ENCODE peak calls at places on chromosomes 6 and 20, in eight cellular contexts. Z, V, T, B, G, A, R and J are unnamed samples. For H3K9me3, the result is how much of the 10 kb centered on the place peaks cover.

GRCh38 chr20:4919047-4919704 is 82.1 kb downstream of the SLC23A2 start:
- DNase-seq in Z (no peak), V (peak), T (no peak), B (no peak), G (no peak), A (no peak), R (no peak), J (no peak)

GRCh38 chr6:129620234-129620610 is 89.8 kb downstream of the ARHGAP18 start:
- DNase-seq in Z (no peak), V (no peak), T (peak), B (no peak), G (no peak), A (no peak), R (no peak), J (no peak)

GRCh38 chr20:56391596-56392281 is at the start of gene AURKA:
- DNase-seq in Z (no peak), V (no peak), T (no peak), B (no peak), G (no peak), A (no peak), R (peak), J (peak)

GRCh38 chr20:35302421-35303335 is 10.5 kb upstream of the FAM83C start:
- DNase-seq in Z (no peak), V (no peak), T (peak), B (no peak), G (no peak), A (no peak), R (no peak), J (peak)

GRCh38 chr6:170086639-170087420 is 204.0 kb downstream of the DLL1 start:
- DNase-seq in Z (peak), V (peak), T (no peak), B (no peak), G (no peak), A (peak), R (peak), J (no peak)

GRCh38 chr6:156131221-156131903 is 645.8 kb upstream of the ARID1B start:
- DNase-seq in Z (peak), V (no peak), T (no peak), B (no peak), G (no peak), A (no peak), R (no peak), J (no peak)

GRCh38 chr6:1987640-1988039 is 257.8 kb downstream of the GMDS start:
- DNase-seq in Z (no peak), V (no peak), T (peak), B (no peak), G (peak), A (no peak), R (no peak), J (peak)

GRCh38 chr20:24665741-24666191 is 196.3 kb downstream of the SYNDIG1 start:
- DNase-seq in Z (peak), V (peak), T (no peak), B (no peak), G (no peak), A (no peak), R (no peak), J (no peak)

GRCh38 chr6:31510007-31510406 is 12.1 kb downstream of the MICB start:
- DNase-seq in Z (no peak), V (no peak), T (no peak), B (no peak), G (no peak), A (no peak), R (no peak), J (peak)

GRCh38 chr6:136784910-136785746 is 7.1 kb downstream of the MAP3K5 start:
- DNase-seq in Z (peak), V (peak), T (no peak), B (peak), G (no peak), A (peak), R (peak), J (no peak)

GRCh38 chr6:136784271-136784664 is 8.0 kb downstream of the MAP3K5 start:
- DNase-seq in Z (no peak), V (no peak), T (no peak), B (no peak), G (no peak), A (no peak), R (no peak), J (no peak)

GRCh38 chr6:136782021-136782770 is 10.1 kb downstream of the MAP3K5 start:
- DNase-seq in Z (no peak), V (no peak), T (peak), B (no peak), G (peak), A (no peak), R (no peak), J (no peak)

GRCh38 chr6:136783021-136783420 is 9.3 kb downstream of the MAP3K5 start:
- DNase-seq in Z (no peak), V (no peak), T (no peak), B (no peak), G (no peak), A (no peak), R (no peak), J (no peak)

DNA sequence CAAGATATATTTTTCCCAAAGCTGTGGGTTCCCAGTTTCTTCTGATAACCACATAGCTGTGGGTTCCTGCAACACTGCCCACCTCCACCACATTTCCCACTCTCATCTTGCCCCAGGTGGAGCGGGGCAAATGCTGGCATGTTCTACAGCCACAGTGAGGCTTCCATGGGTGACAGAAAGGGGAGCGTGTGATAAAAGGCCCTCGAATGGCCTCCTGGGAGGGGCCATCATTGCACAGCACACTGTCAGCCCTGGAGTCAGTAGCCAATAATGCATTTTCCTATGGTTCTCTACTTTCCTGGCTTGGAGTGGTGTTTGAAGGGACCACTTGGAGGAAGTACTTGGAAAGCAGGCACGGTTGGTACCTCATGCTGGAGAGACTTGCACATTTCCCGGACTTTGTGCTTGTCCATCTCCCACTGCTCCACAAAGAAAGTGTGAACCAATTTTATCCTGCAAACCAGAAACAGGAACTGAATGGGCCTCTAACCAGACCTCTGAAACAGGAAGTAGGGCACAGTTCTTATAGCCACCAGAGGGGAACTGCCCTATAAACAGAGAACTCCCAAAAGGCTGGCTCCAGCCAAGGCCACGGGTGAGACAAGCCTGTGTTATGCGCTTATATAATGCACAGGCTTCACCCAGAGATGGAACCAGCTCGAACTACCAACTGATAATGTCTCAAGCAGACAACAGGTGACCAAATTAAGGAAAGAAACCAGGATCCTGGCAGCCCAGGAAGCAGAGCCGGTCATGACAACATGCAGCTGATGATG is 8.6 kb downstream of the MAP3K5 start:
- DNase-seq in Z (peak), V (no peak), T (no peak), B (peak), G (no peak), A (no peak), R (no peak), J (no peak)
- H3K4me3 ChIP-seq in Z (peak), V (no peak), T (no peak), B (no peak), G (no peak), A (no peak), R (peak), J (no peak)

GRCh38 chr6:30287139-30287538 is 39.6 kb upstream of the TRIM39 start:
- DNase-seq in Z (no peak), V (no peak), T (no peak), B (no peak), G (no peak), A (no peak), R (no peak), J (no peak)
- H3K9me3 ChIP-seq in Z (half or more), V (under half), T (half or more), B (under half), G (under half), A (under half), R (under half), J (under half)

GRCh38 chr6:37459981-37460800 is 27.2 kb downstream of the CMTR1 start:
- DNase-seq in Z (no peak), V (no peak), T (peak), B (no peak), G (no peak), A (no peak), R (no peak), J (no peak)

GRCh38 chr6:37456816-37457560 is 24.0 kb downstream of the CMTR1 start:
- DNase-seq in Z (no peak), V (no peak), T (peak), B (no peak), G (peak), A (peak), R (no peak), J (peak)

GRCh38 chr6:37454420-37455125 is 21.6 kb downstream of the CMTR1 start:
- DNase-seq in Z (no peak), V (no peak), T (peak), B (no peak), G (no peak), A (no peak), R (no peak), J (peak)

GRCh38 chr6:37452522-37452921 is 19.5 kb downstream of the CMTR1 start:
- DNase-seq in Z (no peak), V (no peak), T (no peak), B (no peak), G (no peak), A (no peak), R (no peak), J (no peak)

DNA sequence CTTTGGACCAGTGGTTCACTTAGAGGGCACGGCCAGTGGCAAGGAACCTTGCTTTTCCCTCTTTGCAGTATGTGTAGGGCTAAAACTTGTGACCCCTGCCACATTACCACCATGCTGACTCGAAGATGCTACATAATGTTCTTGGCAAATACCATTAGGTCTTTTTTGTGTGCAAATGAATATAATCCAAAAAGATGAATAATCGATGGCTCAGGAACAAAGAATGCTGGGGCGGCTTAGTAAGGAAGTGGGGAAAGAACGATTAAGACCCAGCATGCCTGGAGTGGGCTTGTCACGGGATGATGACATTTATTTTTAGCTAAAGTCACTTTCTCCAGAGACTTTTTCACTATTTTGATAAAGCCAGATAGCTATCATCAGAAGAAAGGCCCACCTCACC is 23.1 kb downstream of the CMTR1 start:
- DNase-seq in Z (no peak), V (no peak), T (peak), B (no peak), G (peak), A (no peak), R (no peak), J (peak)
- H3K4me3 ChIP-seq in Z (no peak), V (no peak), T (peak), B (no peak), G (no peak), A (no peak), R (no peak), J (no peak)

DNA sequence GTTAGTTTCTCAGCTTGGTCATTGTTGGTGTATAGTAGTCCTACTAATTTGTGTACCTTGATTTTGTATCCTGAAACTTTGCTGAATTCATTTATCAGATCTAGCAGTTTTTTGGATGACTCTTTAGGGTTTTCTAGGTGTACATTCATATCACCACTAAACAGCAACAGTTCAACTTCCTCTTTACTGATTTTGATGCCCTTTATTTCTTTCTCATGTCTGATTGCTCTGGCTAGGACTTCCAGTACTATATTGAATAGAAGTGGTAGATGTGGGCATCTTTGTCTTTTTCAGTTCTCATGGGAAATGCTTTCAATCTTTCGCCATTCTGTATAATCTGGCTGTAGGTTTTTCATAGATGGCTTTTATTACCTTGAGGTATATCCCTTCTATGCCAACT is 61.3 kb upstream of the HEY2 start:
- DNase-seq in Z (no peak), V (no peak), T (no peak), B (no peak), G (no peak), A (no peak), R (no peak), J (no peak)
- H3K9me3 ChIP-seq in Z (under half), V (under half), T (under half), B (under half), G (under half), A (under half), R (under half), J (under half)